ENCODE peak calls at places on chromosomes 3 and 15, in four cellular contexts. B, S, C and M are unnamed samples.
A peak's percentile ranks its signal among the peaks of the same experiment; 100 is the strongest.

GRCh38 chr3:136882575-136882974 is 20.6 kb downstream of the NCK1 start:
- DNase-seq in B (no peak), S (no peak), C (no peak), M (peak; percentile 28)

GRCh38 chr3:177190701-177191100 is 6.6 kb downstream of the TBL1XR1 start:
- DNase-seq in B (peak; percentile 65), S (no peak), C (no peak), M (no peak)

GRCh38 chr3:113249111-113249510 is 37.8 kb downstream of the BOC start:
- DNase-seq in B (peak; percentile 96), S (no peak), C (no peak), M (no peak)

GRCh38 chr3:191393146-191393545 is 62.8 kb upstream of the UTS2B start:
- DNase-seq in B (no peak), S (no peak), C (no peak), M (no peak)

GRCh38 chr15:54515664-54516582 is 537.7 kb downstream of the UNC13C start:
- DNase-seq in B (no peak), S (no peak), C (no peak), M (no peak)

GRCh38 chr3:53845103-53845880 is 927 bp downstream of the CHDH start:
- DNase-seq in B (peak; percentile 63), S (no peak), C (peak; percentile 47), M (no peak)

GRCh38 chr15:51227967-51228783 is 110.2 kb downstream of the CYP19A1 start:
- DNase-seq in B (peak; percentile 96), S (peak; percentile 52), C (peak; percentile 24), M (no peak)

GRCh38 chr3:103786296-103786695 is 1351.5 kb downstream of the ZPLD1 start:
- DNase-seq in B (no peak), S (no peak), C (no peak), M (no peak)

GRCh38 chr15:96331141-96331941 is 841 bp downstream of the NR2F2 start:
- DNase-seq in B (peak; percentile 71), S (peak; percentile 62), C (no peak), M (no peak)

GRCh38 chr3:126886217-126886616 is 96.7 kb upstream of the PLXNA1 start:
- DNase-seq in B (no peak), S (no peak), C (no peak), M (no peak)

GRCh38 chr3:88034876-88035275 is 23.9 kb downstream of the CGGBP1 start:
- DNase-seq in B (no peak), S (no peak), C (no peak), M (no peak)

GRCh38 chr15:43218908-43219706 is 1.7 kb downstream of the EPB42 start:
- DNase-seq in B (peak; percentile 68), S (peak; percentile 33), C (no peak), M (no peak)

GRCh38 chr15:48637639-48638038 is 7.9 kb downstream of the FBN1 start:
- DNase-seq in B (no peak), S (no peak), C (no peak), M (no peak)

GRCh38 chr3:78912217-78912616 is 855.6 kb downstream of the ROBO1 start:
- DNase-seq in B (no peak), S (no peak), C (no peak), M (no peak)

GRCh38 chr3:148943531-148944200 is 47.7 kb upstream of the GYG1 start:
- DNase-seq in B (peak; percentile 87), S (peak; percentile 55), C (peak; percentile 76), M (peak; percentile 39)

GRCh38 chr3:120021523-120021922 is 72.7 kb downstream of the GSK3B start:
- DNase-seq in B (peak; percentile 65), S (no peak), C (no peak), M (no peak)

GRCh38 chr15:56944485-56944884 is 26.0 kb downstream of the TCF12 start:
- DNase-seq in B (no peak), S (no peak), C (no peak), M (no peak)

GRCh38 chr3:114874447-114874846 is 272.6 kb downstream of the ZBTB20 start:
- DNase-seq in B (no peak), S (no peak), C (no peak), M (no peak)

GRCh38 chr3:97439373-97439772 is 325.2 kb upstream of the ARL6 start:
- DNase-seq in B (no peak), S (no peak), C (no peak), M (no peak)
- H3K27ac ChIP-seq in B (no peak overlapping the region), S (no peak overlapping the region), C (no peak overlapping the region), M (no peak overlapping the region)

DNA sequence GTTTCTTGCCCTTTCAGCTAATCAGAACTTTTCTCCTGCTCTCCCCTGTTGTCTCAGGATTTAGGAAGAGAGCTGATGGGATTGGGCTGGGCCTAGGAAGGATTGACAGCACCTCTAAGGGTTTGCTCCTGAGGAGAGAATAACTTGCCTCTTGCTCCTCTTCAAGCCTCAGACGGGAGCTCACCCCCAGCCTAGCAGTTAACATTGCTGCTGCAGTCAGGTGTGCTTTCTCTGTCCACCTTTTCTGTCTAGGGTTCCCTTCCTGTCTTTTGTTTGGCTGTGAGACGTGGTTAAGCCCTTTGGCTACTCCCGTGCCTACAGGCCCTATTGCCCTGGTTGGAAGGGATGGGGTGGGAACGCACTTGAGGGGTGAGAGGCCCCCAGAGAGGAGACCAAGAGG is 20.1 kb downstream of the TMEM108 start:
- DNase-seq in B (no peak), S (no peak), C (no peak), M (no peak)
- H3K4me3 ChIP-seq in B (no peak overlapping the region), S (no peak overlapping the region), C (no peak overlapping the region), M (no peak overlapping the region)

GRCh38 chr15:70245932-70246622 is 148.4 kb upstream of the TLE3 start:
- DNase-seq in B (peak; percentile 73), S (peak; percentile 38), C (no peak), M (no peak)
- H3K27ac ChIP-seq in B (no peak overlapping the region), S (no peak overlapping the region), C (no peak overlapping the region), M (no peak overlapping the region)

DNA sequence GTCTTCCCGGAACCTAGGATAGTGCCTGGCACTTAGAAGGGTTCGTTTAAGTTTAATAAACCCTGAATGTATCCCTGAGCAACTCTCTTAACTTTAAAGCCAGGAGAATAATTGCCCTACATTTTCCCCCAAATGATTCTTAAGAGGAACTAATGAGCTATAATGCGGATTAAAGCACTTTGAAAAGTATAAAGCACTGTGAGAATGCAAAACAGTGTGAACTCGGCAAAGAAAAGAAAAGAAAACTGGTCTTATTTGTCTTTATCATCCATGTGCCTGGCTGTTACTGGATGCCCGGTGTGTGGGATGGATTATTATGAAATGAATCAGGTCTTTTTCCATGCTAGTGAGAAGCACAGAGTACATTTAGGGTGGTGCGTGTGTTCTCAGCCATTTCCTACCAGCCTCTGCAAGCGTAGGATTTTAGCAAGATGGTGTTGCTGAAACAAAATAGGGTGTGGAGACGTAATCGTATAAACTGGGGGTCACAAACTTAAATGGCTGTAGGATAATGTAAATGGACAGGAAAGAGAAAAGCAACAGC is 977 bp downstream of the KBTBD12 start:
- DNase-seq in B (peak; percentile 41), S (no peak), C (no peak), M (no peak)
- H3K4me3 ChIP-seq in B (no peak overlapping the region), S (no peak overlapping the region), C (no peak overlapping the region), M (no peak overlapping the region)

DNA sequence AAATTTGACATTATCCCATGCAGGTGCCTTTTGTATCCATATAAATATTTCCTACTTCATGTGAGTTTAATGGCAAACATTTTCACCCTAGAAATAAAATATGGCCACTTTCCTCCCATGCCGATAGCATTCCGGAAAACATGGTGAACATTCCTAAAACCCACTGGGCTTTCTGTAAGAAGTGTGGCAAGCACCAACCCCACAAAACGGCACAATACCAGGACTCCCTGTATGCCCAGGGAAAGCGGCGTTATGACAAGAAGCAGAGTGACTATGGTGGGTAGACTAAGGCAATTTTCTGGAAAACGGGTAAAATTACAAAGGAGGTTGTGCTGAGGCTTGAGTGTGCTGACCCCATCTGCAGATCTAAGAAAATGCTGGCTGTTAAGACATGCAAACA is 7.6 kb downstream of the ANXA2 start:
- DNase-seq in B (peak; percentile 52), S (no peak), C (no peak), M (no peak)
- H3K27ac ChIP-seq in B (peak overlapping the region; percentile 100), S (no peak overlapping the region), C (peak overlapping the region; percentile 96), M (peak overlapping the region; percentile 38)

GRCh38 chr15:41969851-41970431 is 2.4 kb downstream of the EHD4 start:
- DNase-seq in B (no peak), S (peak; percentile 23), C (no peak), M (peak; percentile 84)
- H3K4me3 ChIP-seq in B (no peak overlapping the region), S (no peak overlapping the region), C (no peak overlapping the region), M (no peak overlapping the region)

DNA sequence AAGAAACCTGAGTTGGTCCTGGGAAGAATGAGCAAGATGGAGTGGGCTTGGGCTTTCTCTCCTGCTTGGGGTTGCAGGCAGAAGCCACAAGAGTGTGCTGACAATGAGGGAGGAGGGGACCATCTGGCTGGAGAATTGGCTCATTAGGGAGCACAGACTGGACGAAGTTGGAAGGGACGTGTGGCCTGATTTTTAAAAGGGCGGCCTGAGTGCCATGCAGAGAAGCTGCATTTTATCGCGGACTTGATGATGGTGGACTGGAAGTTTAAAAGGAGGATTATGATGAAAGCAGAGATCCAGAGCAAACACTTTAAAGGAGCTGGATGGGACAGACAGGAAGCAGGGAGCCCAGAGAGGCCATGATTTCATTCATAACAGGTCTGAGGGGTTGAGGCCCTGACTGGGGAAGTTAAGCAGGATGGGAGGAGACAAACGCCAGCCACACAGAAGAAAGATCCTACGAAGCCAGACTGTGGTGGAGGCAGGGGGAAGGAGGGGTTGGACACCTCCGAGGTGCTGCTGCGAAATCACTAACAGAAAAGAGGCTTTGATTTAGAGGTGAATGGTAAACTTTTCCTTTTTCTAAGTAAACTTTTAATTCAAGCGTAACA is 23.6 kb downstream of the TLNRD1 start:
- DNase-seq in B (no peak), S (peak; percentile 69), C (no peak), M (no peak)
- H3K27ac ChIP-seq in B (peak overlapping the region; percentile 94), S (peak overlapping the region; percentile 72), C (no peak overlapping the region), M (no peak overlapping the region)